ENCODE peak calls at places on chromosomes 5 and 9, in four cellular contexts. One of them, this sample, is unnamed.

GRCh38 chr9:71202931-71203330 is 81.5 kb upstream of the TRPM3 start:
- DNase-seq in nephron progenitor cell: no peak
- DNase-seq in heart right ventricle: no peak
- DNase-seq in endodermal cell: no peak
- DNase-seq in this sample: no peak

GRCh38 chr5:34552686-34553085 is 103.4 kb upstream of the RAI14 start:
- DNase-seq in heart right ventricle: no peak
- DNase-seq in nephron progenitor cell: no peak
- DNase-seq in endodermal cell: no peak
- DNase-seq in this sample: no peak

GRCh38 chr5:175223336-175223735 is 220.6 kb downstream of the DRD1 start:
- DNase-seq in heart right ventricle: no peak
- DNase-seq in nephron progenitor cell: no peak
- DNase-seq in endodermal cell: no peak
- DNase-seq in this sample: no peak

GRCh38 chr5:78243639-78244038 is 50.9 kb downstream of the AP3B1 start:
- DNase-seq in nephron progenitor cell: no peak
- DNase-seq in endodermal cell: no peak
- DNase-seq in heart right ventricle: no peak
- DNase-seq in this sample: peak

GRCh38 chr5:137604348-137605095 is 105.4 kb upstream of the SPOCK1 start:
- DNase-seq in nephron progenitor cell: no peak
- DNase-seq in endodermal cell: peak
- DNase-seq in heart right ventricle: no peak
- DNase-seq in this sample: no peak

GRCh38 chr9:6829027-6829426 is 71.3 kb downstream of the KDM4C start:
- DNase-seq in endodermal cell: no peak
- DNase-seq in nephron progenitor cell: no peak
- DNase-seq in heart right ventricle: no peak
- DNase-seq in this sample: no peak

GRCh38 chr5:123359454-123359853 is 63.7 kb downstream of the CEP120 start:
- DNase-seq in nephron progenitor cell: no peak
- DNase-seq in endodermal cell: no peak
- DNase-seq in heart right ventricle: no peak
- DNase-seq in this sample: no peak

GRCh38 chr5:15943487-15943886 is 236.1 kb downstream of the MARCHF11 start:
- DNase-seq in endodermal cell: no peak
- DNase-seq in heart right ventricle: no peak
- DNase-seq in nephron progenitor cell: no peak
- DNase-seq in this sample: no peak

GRCh38 chr9:121604242-121604641 is 47.2 kb upstream of the DAB2IP start:
- DNase-seq in endodermal cell: peak
- DNase-seq in nephron progenitor cell: no peak
- DNase-seq in heart right ventricle: no peak
- DNase-seq in this sample: no peak

GRCh38 chr5:75656311-75657003 is 45.2 kb downstream of the ANKDD1B start:
- DNase-seq in heart right ventricle: no peak
- DNase-seq in nephron progenitor cell: peak
- DNase-seq in endodermal cell: no peak
- DNase-seq in this sample: no peak

GRCh38 chr5:2688586-2688985 is 62.9 kb downstream of the IRX2 start:
- DNase-seq in heart right ventricle: no peak
- DNase-seq in nephron progenitor cell: no peak
- DNase-seq in endodermal cell: no peak
- DNase-seq in this sample: no peak

GRCh38 chr9:128689820-128690683 is 1.0 kb downstream of the SET start:
- DNase-seq in endodermal cell: peak
- DNase-seq in heart right ventricle: peak
- DNase-seq in nephron progenitor cell: peak
- DNase-seq in this sample: peak

GRCh38 chr5:112156211-112156610 is 262.9 kb downstream of the EPB41L4A start:
- DNase-seq in heart right ventricle: no peak
- DNase-seq in endodermal cell: no peak
- DNase-seq in nephron progenitor cell: no peak
- DNase-seq in this sample: no peak

GRCh38 chr9:93097496-93098205 is 1.6 kb downstream of the CARD19 start:
- DNase-seq in endodermal cell: peak
- DNase-seq in heart right ventricle: no peak
- DNase-seq in nephron progenitor cell: no peak
- DNase-seq in this sample: no peak

GRCh38 chr9:33737811-33738606 is 57.4 kb upstream of the PRSS3 start:
- DNase-seq in nephron progenitor cell: peak
- DNase-seq in endodermal cell: peak
- DNase-seq in heart right ventricle: no peak
- DNase-seq in this sample: peak

GRCh38 chr5:61924251-61924650 is 381.8 kb upstream of the KIF2A start:
- DNase-seq in heart right ventricle: no peak
- DNase-seq in nephron progenitor cell: no peak
- DNase-seq in endodermal cell: no peak
- DNase-seq in this sample: no peak

GRCh38 chr9:129811967-129812363 is 9.0 kb downstream of the TOR1B start:
- DNase-seq in nephron progenitor cell: no peak
- DNase-seq in heart right ventricle: no peak
- DNase-seq in endodermal cell: no peak
- DNase-seq in this sample: peak

GRCh38 chr9:77649109-77649812 is 1.1 kb upstream of the GNA14 start:
- DNase-seq in heart right ventricle: no peak
- DNase-seq in nephron progenitor cell: no peak
- DNase-seq in endodermal cell: no peak
- DNase-seq in this sample: peak

GRCh38 chr5:21685016-21685415 is 1168.1 kb downstream of the CDH12 start:
- DNase-seq in nephron progenitor cell: no peak
- DNase-seq in heart right ventricle: no peak
- DNase-seq in endodermal cell: no peak
- DNase-seq in this sample: no peak

GRCh38 chr5:180575571-180575970 is 15.7 kb downstream of the SCGB3A1 start:
- DNase-seq in heart right ventricle: no peak
- DNase-seq in endodermal cell: no peak
- DNase-seq in nephron progenitor cell: no peak
- DNase-seq in this sample: no peak

GRCh38 chr9:71793386-71794105 is 25.2 kb upstream of the CEMIP2 start:
- DNase-seq in nephron progenitor cell: peak
- DNase-seq in endodermal cell: peak
- DNase-seq in heart right ventricle: no peak
- DNase-seq in this sample: no peak

GRCh38 chr5:72130342-72130741 is 23.1 kb downstream of the MAP1B start:
- DNase-seq in nephron progenitor cell: no peak
- DNase-seq in heart right ventricle: no peak
- DNase-seq in endodermal cell: no peak
- DNase-seq in this sample: no peak

GRCh38 chr9:14704281-14704680 is 11.0 kb upstream of the ZDHHC21 start:
- DNase-seq in nephron progenitor cell: no peak
- DNase-seq in heart right ventricle: no peak
- DNase-seq in endodermal cell: no peak
- DNase-seq in this sample: no peak

GRCh38 chr9:20070336-20070735 is 281.5 kb upstream of the SLC24A2 start:
- DNase-seq in nephron progenitor cell: no peak
- DNase-seq in endodermal cell: no peak
- DNase-seq in heart right ventricle: no peak
- DNase-seq in this sample: no peak

GRCh38 chr5:175749591-175749990 is 91.7 kb downstream of the HRH2 start:
- DNase-seq in heart right ventricle: no peak
- DNase-seq in endodermal cell: no peak
- DNase-seq in nephron progenitor cell: no peak
- DNase-seq in this sample: no peak

GRCh38 chr5:161546463-161547301 is at the start of gene GABRB2:
- DNase-seq in nephron progenitor cell: peak
- DNase-seq in endodermal cell: peak
- DNase-seq in heart right ventricle: peak
- DNase-seq in this sample: peak

DNA sequence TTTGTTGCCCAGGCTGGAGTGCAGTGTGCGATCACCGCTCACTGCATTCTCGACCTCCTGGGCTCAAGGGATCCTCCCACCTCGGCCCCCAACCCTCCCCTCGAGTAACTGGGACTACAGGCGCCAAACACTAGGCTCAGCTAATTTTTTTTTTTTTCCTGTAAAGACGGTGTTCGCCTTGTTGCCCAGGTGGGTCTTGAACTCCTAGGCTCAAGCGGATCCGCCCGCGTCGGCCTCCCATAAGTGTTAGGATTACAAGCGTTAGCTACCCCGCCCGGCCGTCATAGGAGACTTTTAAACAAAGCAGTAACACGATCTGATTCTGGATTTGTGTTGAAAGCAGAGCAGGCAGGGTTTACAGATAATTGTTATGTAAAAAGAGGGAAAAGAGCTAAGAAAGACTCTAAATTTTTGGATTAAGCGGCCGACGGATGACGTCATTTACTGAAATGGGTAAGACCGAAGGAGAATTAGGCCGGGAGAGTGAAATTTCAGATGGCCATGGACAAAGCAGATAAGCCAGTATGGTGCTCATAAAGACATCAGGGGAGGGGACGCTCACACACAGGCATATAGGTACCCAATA is 669 bp downstream of the TSTD2 start:
- DNase-seq in endodermal cell: peak
- DNase-seq in heart right ventricle: peak
- DNase-seq in nephron progenitor cell: peak
- DNase-seq in this sample: peak
- TF ChIP-seq CTCF in endodermal cell: no peak
- TF ChIP-seq CTCF in heart right ventricle: no peak
- TF ChIP-seq CTCF in nephron progenitor cell: no peak
- TF ChIP-seq CTCF in this sample: no peak

GRCh38 chr5:73434461-73434860 is 14.1 kb downstream of the FOXD1 start:
- DNase-seq in endodermal cell: no peak
- DNase-seq in nephron progenitor cell: no peak
- DNase-seq in heart right ventricle: no peak
- DNase-seq in this sample: no peak
- TF ChIP-seq CTCF in endodermal cell: peak
- TF ChIP-seq CTCF in nephron progenitor cell: peak
- TF ChIP-seq CTCF in heart right ventricle: no peak
- TF ChIP-seq CTCF in this sample: no peak

GRCh38 chr9:105066265-105066865 is 138.4 kb upstream of the ABCA1 start:
- DNase-seq in heart right ventricle: no peak
- DNase-seq in endodermal cell: no peak
- DNase-seq in nephron progenitor cell: no peak
- DNase-seq in this sample: no peak
- TF ChIP-seq CTCF in heart right ventricle: no peak
- TF ChIP-seq CTCF in endodermal cell: peak
- TF ChIP-seq CTCF in nephron progenitor cell: no peak
- TF ChIP-seq CTCF in this sample: no peak

GRCh38 chr5:118698774-118699173 is 289.6 kb downstream of the DTWD2 start:
- DNase-seq in nephron progenitor cell: no peak
- DNase-seq in endodermal cell: peak
- DNase-seq in heart right ventricle: no peak
- DNase-seq in this sample: no peak
- TF ChIP-seq CTCF in nephron progenitor cell: no peak
- TF ChIP-seq CTCF in endodermal cell: peak
- TF ChIP-seq CTCF in heart right ventricle: no peak
- TF ChIP-seq CTCF in this sample: no peak

DNA sequence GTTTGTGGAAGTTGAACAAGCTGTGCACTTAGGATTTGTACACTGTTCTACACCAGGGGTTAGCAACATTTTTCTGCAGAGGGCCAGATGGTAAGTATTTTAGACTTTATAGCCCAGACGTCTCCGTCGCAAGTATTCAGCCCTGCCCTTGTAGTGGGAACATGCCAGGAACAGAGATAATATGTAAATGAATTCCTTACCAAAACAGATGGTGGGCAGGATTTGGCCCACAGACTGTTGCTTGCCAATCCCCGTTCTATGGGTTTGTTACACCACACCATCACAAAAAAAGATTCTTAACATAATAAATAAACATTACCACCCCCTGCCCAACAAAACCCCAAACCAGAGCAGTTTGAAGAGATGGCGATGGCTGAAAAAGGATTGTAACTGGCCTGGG is 74.3 kb downstream of the AMBP start:
- DNase-seq in endodermal cell: no peak
- DNase-seq in heart right ventricle: no peak
- DNase-seq in nephron progenitor cell: no peak
- DNase-seq in this sample: no peak
- TF ChIP-seq CTCF in endodermal cell: no peak
- TF ChIP-seq CTCF in heart right ventricle: no peak
- TF ChIP-seq CTCF in nephron progenitor cell: no peak
- TF ChIP-seq CTCF in this sample: no peak

This sample was measured in A673.